ENCODE peak calls at places on chromosomes 13 and 19, in six cellular contexts. R is GM12878, H is psoas muscle, Z is PC-9, E is upper lobe of right lung, T is heart left ventricle. D is an unnamed sample.

GRCh38 chr19:46015961-46016425 is 6.9 kb downstream of the PGLYRP1 start:
- DNase-seq in T (no peak), E (no peak), R (no peak), Z (no peak), H (no peak), D (no peak)

GRCh38 chr13:50910483-50910805 is 853 bp downstream of the RNASEH2B start:
- DNase-seq in H (no peak), E (no peak), Z (peak; percentile 38), R (no peak), T (peak; percentile 41), D (peak; percentile 43)

GRCh38 chr13:46992383-46992952 is 95.6 kb upstream of the HTR2A start:
- DNase-seq in T (no peak), Z (no peak), H (no peak), E (no peak), R (no peak), D (peak; percentile 23)

GRCh38 chr19:45352914-45353796 is 12.6 kb downstream of the KLC3 start:
- DNase-seq in E (no peak), R (no peak), Z (no peak), H (no peak), T (no peak), D (no peak)

GRCh38 chr19:5498817-5499535 is 43.8 kb downstream of the ZNRF4 start:
- DNase-seq in Z (no peak), H (no peak), T (no peak), E (no peak), R (no peak), D (no peak)

GRCh38 chr13:29595380-29596063 is at the start of gene SLC7A1:
- DNase-seq in E (peak; percentile 92), R (peak; percentile 43), Z (peak; percentile 84), H (peak; percentile 76), T (peak; percentile 79), D (peak; percentile 76)

GRCh38 chr19:7756258-7756657 is 6.8 kb upstream of the CLEC4M start:
- DNase-seq in R (no peak), T (no peak), E (no peak), Z (no peak), H (no peak), D (no peak)

GRCh38 chr13:98945863-98946605 is 31.8 kb downstream of the DOCK9 start:
- DNase-seq in R (no peak), E (no peak), H (no peak), T (no peak), Z (no peak), D (no peak)

GRCh38 chr13:101919541-101920306 is 467.2 kb downstream of the ITGBL1 start:
- DNase-seq in Z (no peak), H (no peak), R (no peak), E (no peak), T (peak; percentile 34), D (no peak)

GRCh38 chr13:76936736-76937135 is 11.6 kb upstream of the ACOD1 start:
- DNase-seq in T (no peak), Z (no peak), E (no peak), R (no peak), H (no peak), D (no peak)

GRCh38 chr13:100306042-100306441 is 217.1 kb downstream of the PCCA start:
- DNase-seq in Z (no peak), H (no peak), R (no peak), T (no peak), E (no peak), D (no peak)

GRCh38 chr19:40555978-40556689 is 20.5 kb upstream of the SHKBP1 start:
- DNase-seq in E (no peak), T (no peak), H (no peak), R (no peak), Z (no peak), D (no peak)

GRCh38 chr19:12749938-12750521 is 1.6 kb upstream of the BEST2 start:
- DNase-seq in R (no peak), E (no peak), Z (no peak), H (no peak), T (no peak), D (no peak)

GRCh38 chr19:43527860-43528622 is 1.0 kb upstream of the ETHE1 start:
- DNase-seq in R (no peak), T (no peak), H (peak; percentile 71), Z (no peak), E (no peak), D (no peak)

GRCh38 chr19:50639121-50640112 is at the start of gene SYT3:
- DNase-seq in E (peak; percentile 79), Z (peak; percentile 6), T (no peak), H (no peak), R (no peak), D (peak; percentile 78)

GRCh38 chr19:33568706-33569105 is 47.1 kb upstream of the PEPD start:
- DNase-seq in E (no peak), T (no peak), R (no peak), Z (no peak), H (no peak), D (no peak)

GRCh38 chr13:22454586-22454985 is 726.2 kb upstream of the SGCG start:
- DNase-seq in T (no peak), H (no peak), R (no peak), E (no peak), Z (no peak), D (no peak)

GRCh38 chr13:60114499-60115028 is 49.2 kb downstream of the DIAPH3 start:
- DNase-seq in R (no peak), Z (no peak), H (no peak), T (no peak), E (no peak), D (no peak)

GRCh38 chr13:97279913-97280312 is 57.8 kb downstream of the MBNL2 start:
- DNase-seq in E (no peak), R (no peak), T (no peak), H (no peak), Z (no peak), D (no peak)

GRCh38 chr13:94323746-94324408 is 155.6 kb downstream of the DCT start:
- DNase-seq in E (no peak), H (no peak), R (no peak), T (no peak), Z (no peak), D (no peak)

GRCh38 chr13:94325660-94326059 is 153.8 kb downstream of the DCT start:
- DNase-seq in H (no peak), T (peak; percentile 22), R (no peak), E (no peak), Z (no peak), D (no peak)

GRCh38 chr13:94325148-94325528 is 154.3 kb downstream of the DCT start:
- DNase-seq in R (no peak), E (no peak), Z (no peak), H (no peak), T (peak; percentile 30), D (no peak)

GRCh38 chr13:94322925-94323324 is 156.6 kb downstream of the DCT start:
- DNase-seq in E (no peak), R (no peak), T (no peak), H (no peak), Z (no peak), D (no peak)

DNA sequence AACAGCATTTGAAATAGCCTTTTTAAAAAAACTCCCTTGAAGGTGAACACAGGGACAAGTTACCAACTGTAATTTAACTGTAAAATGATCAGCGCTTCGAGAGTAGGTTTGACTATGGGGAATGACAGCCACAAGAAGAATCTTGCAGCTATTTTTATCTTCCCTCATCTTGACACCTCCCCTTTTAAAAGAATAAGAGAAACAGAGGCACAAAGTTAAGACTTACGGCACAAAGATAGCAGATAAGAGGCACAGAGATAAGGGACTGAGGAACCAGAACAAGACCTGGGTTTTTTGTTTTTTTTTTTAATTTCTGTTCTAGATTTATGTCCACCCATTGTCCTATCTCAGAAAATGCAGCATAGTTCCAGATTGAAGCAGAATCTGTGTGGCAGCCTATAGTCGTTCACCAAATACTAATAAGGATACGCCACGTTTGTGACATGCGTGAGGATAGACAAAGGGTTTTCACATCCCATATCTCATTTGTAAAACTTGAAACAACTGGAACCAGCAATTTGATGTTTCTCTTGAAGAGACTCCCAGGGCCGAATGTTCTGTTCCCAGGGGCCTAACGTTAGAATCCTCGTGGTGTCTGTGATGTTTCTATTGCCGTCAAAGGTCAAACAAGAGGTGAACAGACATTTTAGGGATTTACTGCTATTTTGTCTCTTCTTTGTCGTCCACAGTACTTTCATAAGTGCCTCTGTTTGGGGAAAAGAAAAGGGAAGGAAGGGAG is 154.9 kb downstream of the DCT start:
- DNase-seq in H (no peak), Z (no peak), T (no peak), E (no peak), R (no peak), D (no peak)
- H3K4me1 ChIP-seq in H (no peaks in the 10 kb centered on the region), Z (peaks cover 4% of the 10 kb centered on the region), T (no peaks in the 10 kb centered on the region), E (peaks cover 3% of the 10 kb centered on the region), R (peaks cover 16% of the 10 kb centered on the region), D (no peaks in the 10 kb centered on the region)

DNA sequence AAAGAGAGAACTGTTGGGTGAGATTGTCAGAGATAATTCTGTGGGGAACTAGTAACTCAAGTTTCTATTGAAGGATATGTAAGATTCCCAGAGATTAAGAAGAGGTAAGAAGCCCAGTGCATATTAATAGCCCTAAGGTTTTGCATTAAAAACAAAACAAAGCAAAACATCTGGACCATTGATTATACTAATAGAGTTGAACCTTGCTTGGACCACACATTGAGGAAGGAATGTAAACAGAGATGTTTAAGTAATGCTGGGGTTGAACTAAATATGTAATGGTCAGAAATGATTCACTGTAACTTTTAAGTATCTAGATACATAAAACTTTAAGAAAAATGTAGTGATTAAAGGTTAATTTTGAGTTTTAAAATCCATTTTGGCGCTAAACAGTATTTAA is 1770.0 kb downstream of the PCDH9 start:
- DNase-seq in Z (no peak), T (no peak), E (no peak), R (no peak), H (no peak), D (no peak)
- H3K27me3 ChIP-seq in Z (no peaks in the 10 kb centered on the region), T (no peaks in the 10 kb centered on the region), E (no peaks in the 10 kb centered on the region), R (no peaks in the 10 kb centered on the region), H (no peaks in the 10 kb centered on the region), D (no peaks in the 10 kb centered on the region)

GRCh38 chr19:47179643-47180310 is 49.1 kb downstream of the SAE1 start:
- DNase-seq in H (no peak), E (no peak), Z (no peak), T (no peak), R (no peak), D (no peak)

GRCh38 chr19:47176627-47177090 is 46.0 kb downstream of the SAE1 start:
- DNase-seq in T (no peak), H (no peak), R (no peak), Z (no peak), E (no peak), D (no peak)

GRCh38 chr19:47172666-47173455 is 42.2 kb downstream of the SAE1 start:
- DNase-seq in H (no peak), R (no peak), T (no peak), E (no peak), Z (no peak), D (no peak)

DNA sequence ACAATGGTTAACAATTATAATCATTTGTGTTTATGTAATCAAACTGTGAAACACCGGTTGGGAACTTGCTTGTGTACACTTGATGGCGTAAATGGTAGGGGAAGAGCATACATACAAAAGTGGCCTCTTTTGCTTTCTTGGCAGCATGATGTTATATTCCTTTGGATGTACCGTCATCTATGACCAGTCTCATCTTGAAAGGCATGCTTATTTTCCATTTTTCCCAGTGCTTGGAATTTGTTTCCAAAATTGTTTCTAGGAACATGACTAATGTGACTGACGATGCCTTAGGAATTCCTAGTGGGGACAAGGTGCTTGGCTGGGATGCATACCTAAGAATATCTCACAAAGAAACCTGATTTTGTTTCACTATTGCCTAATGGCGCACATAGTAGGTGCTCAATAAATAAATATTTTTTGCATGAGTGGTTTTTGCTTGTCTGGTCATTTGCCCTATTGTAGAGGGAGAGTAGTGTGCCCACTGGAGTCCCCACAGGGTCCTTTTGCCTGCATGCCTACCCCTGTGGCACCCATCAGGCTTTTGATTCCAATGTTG is 45.5 kb downstream of the SAE1 start:
- DNase-seq in H (no peak), R (no peak), Z (no peak), T (no peak), E (no peak), D (no peak)
- H3K4me1 ChIP-seq in H (no peaks in the 10 kb centered on the region), R (peaks cover 8% of the 10 kb centered on the region), Z (no peaks in the 10 kb centered on the region), T (peaks cover 15% of the 10 kb centered on the region), E (peaks cover 21% of the 10 kb centered on the region), D (no peaks in the 10 kb centered on the region)

GRCh38 chr19:48290923-48291700 is 21.2 kb downstream of the ZNF114 start:
- DNase-seq in H (peak; percentile 91), R (no peak), T (peak; percentile 76), E (peak; percentile 87), Z (peak; percentile 82), D (peak; percentile 77)
- H3K27me3 ChIP-seq in H (peaks cover 2% of the 10 kb centered on the region), R (no peaks in the 10 kb centered on the region), T (no peaks in the 10 kb centered on the region), E (peaks cover 5% of the 10 kb centered on the region), Z (no peaks in the 10 kb centered on the region), D (no peaks in the 10 kb centered on the region)